ENCODE peak calls at places on chromosomes 6 and 20, in four cellular contexts. R is K562, U is SK-N-SH, C is HepG2. Q is an unnamed sample.

GRCh38 chr6:84508981-84509380 is 255.4 kb downstream of the TBX18 start:
- DNase-seq in C (no peak), R (no peak), U (no peak), Q (no peak)

GRCh38 chr6:37141291-37142046 is 28.5 kb upstream of the PIM1 start:
- DNase-seq in C (no peak), U (no peak), R (no peak), Q (no peak)

GRCh38 chr6:99521557-99522286 is 6.5 kb upstream of the USP45 start:
- DNase-seq in U (no peak), R (peak), C (peak), Q (no peak)

GRCh38 chr6:148325316-148326068 is 17.1 kb upstream of the SASH1 start:
- DNase-seq in U (no peak), R (no peak), C (no peak), Q (no peak)

GRCh38 chr6:97958143-97958542 is 675.1 kb upstream of the MMS22L start:
- DNase-seq in R (no peak), U (no peak), C (no peak), Q (no peak)

GRCh38 chr6:168577496-168577895 is 136.5 kb downstream of the SMOC2 start:
- DNase-seq in U (no peak), R (no peak), C (no peak), Q (no peak)

GRCh38 chr20:16423311-16424212 is 149.7 kb downstream of the KIF16B start:
- DNase-seq in C (no peak), R (no peak), U (no peak), Q (no peak)

GRCh38 chr6:31725502-31726350 is 2.6 kb downstream of the MPIG6B start:
- DNase-seq in R (peak), C (no peak), U (no peak), Q (no peak)

GRCh38 chr6:35960192-35960591 is 39.3 kb upstream of the SRPK1 start:
- DNase-seq in U (no peak), C (no peak), R (no peak), Q (no peak)

GRCh38 chr6:43943099-43943766 is 173.2 kb downstream of the VEGFA start:
- DNase-seq in U (no peak), R (no peak), C (no peak), Q (no peak)

GRCh38 chr20:31894980-31895675 is 24.7 kb downstream of the TTLL9 start:
- DNase-seq in C (peak), U (no peak), R (no peak), Q (peak)

GRCh38 chr20:56944546-56944945 is 315.4 kb downstream of the TFAP2C start:
- DNase-seq in R (no peak), U (no peak), C (no peak), Q (no peak)

GRCh38 chr6:128696651-128697391 is 176.4 kb upstream of the PTPRK start:
- DNase-seq in R (no peak), U (peak), C (no peak), Q (no peak)

GRCh38 chr20:22993823-22994222 is 41.3 kb upstream of the SSTR4 start:
- DNase-seq in C (no peak), R (no peak), U (no peak), Q (no peak)

GRCh38 chr6:41167173-41167963 is 4.5 kb upstream of the TREM2 start:
- DNase-seq in U (no peak), R (no peak), C (no peak), Q (no peak)

GRCh38 chr6:28863607-28864320 is 60.0 kb downstream of the TRIM27 start:
- DNase-seq in C (peak), R (peak), U (peak), Q (peak)

GRCh38 chr20:30922129-30922528 is 335.3 kb upstream of the DEFB115 start:
- DNase-seq in C (no peak), U (no peak), R (no peak), Q (no peak)

GRCh38 chr20:59123677-59124060 is 40.0 kb upstream of the ZNF831 start:
- DNase-seq in U (no peak), R (no peak), C (no peak), Q (no peak)

GRCh38 chr20:25277051-25277801 is 29.3 kb downstream of the PYGB start:
- DNase-seq in R (no peak), C (no peak), U (no peak), Q (no peak)

GRCh38 chr20:10002871-10003270 is 31.9 kb upstream of the ANKEF1 start:
- DNase-seq in U (no peak), C (no peak), R (no peak), Q (no peak)

GRCh38 chr6:44615621-44616020 is 228.1 kb downstream of the CDC5L start:
- DNase-seq in R (no peak), U (no peak), C (no peak), Q (no peak)

GRCh38 chr6:118776607-118777549 is 117.1 kb upstream of the ASF1A start:
- DNase-seq in R (peak), C (peak), U (peak), Q (peak)

GRCh38 chr6:43737272-43738081 is 32.5 kb upstream of the VEGFA start:
- DNase-seq in C (no peak), U (peak), R (no peak), Q (no peak)

GRCh38 chr20:19975901-19976300 is 41.3 kb upstream of the NAA20 start:
- DNase-seq in R (no peak), U (no peak), C (no peak), Q (no peak)

GRCh38 chr20:18287546-18287914 is 797 bp upstream of the ZNF133 start:
- DNase-seq in C (no peak), R (no peak), U (peak), Q (no peak)

GRCh38 chr6:127878115-127878514 is 22.7 kb downstream of the THEMIS start:
- DNase-seq in R (no peak), C (no peak), U (no peak), Q (no peak)

GRCh38 chr6:113719545-113719944 is 137.6 kb upstream of the MARCKS start:
- DNase-seq in U (no peak), C (no peak), R (no peak), Q (no peak)

GRCh38 chr20:31675828-31676533 is 38.3 kb downstream of the COX4I2 start:
- DNase-seq in U (no peak), C (no peak), R (peak), Q (no peak)

GRCh38 chr6:125749112-125749863 is at the start of gene HEY2:
- DNase-seq in U (peak), R (peak), C (peak), Q (peak)

GRCh38 chr6:125749864-125750691 is 646 bp downstream of the HEY2 start:
- DNase-seq in R (no peak), U (no peak), C (no peak), Q (no peak)

GRCh38 chr6:125751334-125751916 is 2.0 kb downstream of the HEY2 start:
- DNase-seq in U (no peak), C (no peak), R (no peak), Q (no peak)

GRCh38 chr6:125752773-125753172 is 3.3 kb downstream of the HEY2 start:
- DNase-seq in C (no peak), R (no peak), U (no peak), Q (no peak)

DNA sequence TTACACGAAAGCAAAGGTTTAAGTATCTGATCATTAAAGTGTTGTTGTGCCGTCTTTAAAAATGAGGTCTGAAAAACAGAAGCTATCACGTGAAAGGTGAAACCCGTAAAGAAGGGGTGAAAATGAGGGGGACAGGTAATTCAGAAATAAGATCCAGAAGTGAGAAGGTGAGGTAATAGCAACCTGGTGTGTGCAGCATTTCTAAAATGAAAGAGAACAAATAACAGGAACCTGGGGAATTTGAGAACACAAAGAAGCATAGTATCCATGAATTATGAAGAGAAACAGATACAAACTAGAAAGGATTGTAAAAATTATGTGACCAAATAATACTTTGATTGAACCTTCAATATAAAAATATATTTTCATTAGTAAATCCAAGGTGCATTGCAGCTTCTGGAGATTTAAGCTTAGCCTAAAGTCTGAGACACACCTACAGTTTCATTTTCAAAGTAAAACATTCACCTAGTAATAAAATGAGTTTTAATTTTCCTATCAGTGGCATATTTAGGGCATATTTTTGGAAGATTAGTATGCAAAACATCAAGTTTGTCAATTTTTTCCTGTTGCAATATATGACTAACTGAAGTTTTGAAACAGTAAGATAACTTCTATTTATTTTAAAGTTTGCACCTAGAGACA is 1.4 kb downstream of the HEY2 start:
- DNase-seq in C (no peak), U (no peak), R (no peak), Q (no peak)
- TF ChIP-seq SMC3 in C (no peak), U (no peak), R (no peak), Q (no peak)

GRCh38 chr6:137700751-137701477 is 166.1 kb upstream of the TNFAIP3 start:
- DNase-seq in R (no peak), C (peak), U (no peak), Q (no peak)
- TF ChIP-seq JUND in R (no peak), C (no peak), U (no peak), Q (no peak)

DNA sequence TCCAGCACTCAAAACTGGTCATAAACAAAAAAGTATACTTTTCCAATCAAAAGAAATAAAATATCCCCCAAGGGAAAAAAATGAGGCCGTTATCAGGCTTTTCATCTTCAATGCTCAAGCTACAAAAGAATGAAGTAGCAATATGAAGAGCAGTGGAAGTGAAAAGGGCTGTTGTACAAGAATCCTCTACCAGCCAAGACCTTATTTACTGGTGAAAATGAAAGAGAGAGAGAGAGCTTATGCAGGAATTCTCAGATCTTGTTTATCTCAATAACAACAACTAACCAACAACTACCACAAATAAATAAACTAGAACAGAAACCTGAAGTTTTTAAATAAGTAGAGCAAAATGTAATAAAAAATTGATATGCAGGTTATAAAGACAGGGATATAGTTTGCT is 400.6 kb downstream of the HDGFL1 start:
- DNase-seq in U (no peak), R (no peak), C (no peak), Q (no peak)
- TF ChIP-seq SMC3 in U (no peak), R (no peak), C (no peak), Q (no peak)

GRCh38 chr6:19535351-19535750 is 301.8 kb upstream of the ID4 start:
- DNase-seq in R (no peak), U (no peak), C (no peak), Q (no peak)
- TF ChIP-seq JUND in R (no peak), U (no peak), C (no peak), Q (no peak)

GRCh38 chr6:4172368-4172767 is 37.0 kb upstream of the ECI2 start:
- DNase-seq in R (peak), U (no peak), C (no peak), Q (no peak)

GRCh38 chr6:4167833-4168232 is 32.5 kb upstream of the ECI2 start:
- DNase-seq in R (no peak), U (no peak), C (no peak), Q (no peak)

GRCh38 chr6:4167123-4167522 is 31.7 kb upstream of the ECI2 start:
- DNase-seq in U (no peak), C (no peak), R (no peak), Q (no peak)

GRCh38 chr6:4170297-4170696 is 34.9 kb upstream of the ECI2 start:
- DNase-seq in C (no peak), R (no peak), U (no peak), Q (no peak)

GRCh38 chr6:4169028-4169789 is 33.8 kb upstream of the ECI2 start:
- DNase-seq in C (no peak), U (no peak), R (peak), Q (no peak)
- TF ChIP-seq SMC3 in C (no peak), U (no peak), R (no peak), Q (no peak)

DNA sequence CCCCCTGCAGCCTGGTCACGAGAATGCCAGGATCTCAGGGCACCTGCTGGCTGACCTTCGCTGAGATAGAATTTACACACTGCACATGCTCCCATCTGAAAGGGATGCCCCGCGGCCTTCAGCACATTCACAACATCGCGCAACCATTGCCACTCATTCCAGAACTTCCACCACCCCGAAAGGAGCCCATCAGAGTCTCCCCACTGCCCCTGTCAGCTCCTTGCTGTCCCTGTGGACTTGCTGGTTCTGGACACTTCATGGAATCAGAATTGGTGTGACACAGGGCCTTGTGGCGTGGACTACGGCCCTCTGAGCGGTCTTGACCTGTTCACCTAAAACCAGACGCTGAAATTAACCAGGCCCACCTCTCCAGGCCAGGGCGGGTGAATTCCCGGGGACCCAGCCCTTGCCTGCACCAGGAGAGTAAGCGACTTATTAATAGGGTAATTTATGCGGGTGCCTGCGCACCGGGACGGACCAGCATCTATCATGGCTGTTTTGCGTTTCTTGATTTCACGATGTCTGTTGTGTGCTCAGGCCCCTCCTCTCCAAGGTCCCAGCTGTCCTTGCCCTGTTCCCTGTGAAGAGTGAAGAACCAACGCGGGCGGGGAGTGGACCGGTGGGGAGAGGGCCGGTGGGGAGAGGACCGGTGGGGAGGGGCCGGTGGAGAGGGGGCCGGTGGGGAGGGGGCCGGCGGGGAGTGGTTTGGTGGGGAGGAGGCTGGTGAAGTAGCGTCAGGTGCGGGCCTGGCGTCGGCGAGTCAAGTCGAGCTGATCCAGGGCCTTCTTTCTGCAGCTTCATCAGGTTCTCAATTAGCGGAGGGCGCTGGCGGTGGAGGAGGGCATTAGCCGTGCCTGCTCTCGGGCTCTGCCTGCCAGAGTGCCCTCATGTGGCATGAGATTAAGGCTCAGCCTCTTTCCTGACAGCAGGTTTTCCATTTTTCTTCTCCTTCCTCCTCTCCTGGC is 20.9 kb upstream of the BHLHE23 start:
- DNase-seq in U (peak), C (no peak), R (no peak), Q (no peak)
- TF ChIP-seq JUND in U (no peak), C (no peak), R (no peak), Q (no peak)

GRCh38 chr20:11041396-11041795 is 367.6 kb upstream of the JAG1 start:
- DNase-seq in C (no peak), U (no peak), R (no peak), Q (no peak)
- TF ChIP-seq SMC3 in C (no peak), U (no peak), R (no peak), Q (no peak)

GRCh38 chr20:6994452-6994851 is 227.0 kb downstream of the BMP2 start:
- DNase-seq in C (no peak), U (no peak), R (no peak), Q (no peak)
- TF ChIP-seq JUND in C (no peak), U (no peak), R (no peak), Q (no peak)

GRCh38 chr6:160996316-160996715 is 4.7 kb downstream of the MAP3K4 start:
- DNase-seq in U (no peak), C (no peak), R (no peak), Q (no peak)

GRCh38 chr6:160990847-160991410 is 640 bp upstream of the MAP3K4 start:
- DNase-seq in C (no peak), U (no peak), R (no peak), Q (no peak)

GRCh38 chr6:160991411-160992322 is at the start of gene MAP3K4:
- DNase-seq in R (peak), U (peak), C (peak), Q (no peak)

GRCh38 chr6:160995271-160995670 is 3.7 kb downstream of the MAP3K4 start:
- DNase-seq in C (no peak), U (no peak), R (no peak), Q (no peak)

DNA sequence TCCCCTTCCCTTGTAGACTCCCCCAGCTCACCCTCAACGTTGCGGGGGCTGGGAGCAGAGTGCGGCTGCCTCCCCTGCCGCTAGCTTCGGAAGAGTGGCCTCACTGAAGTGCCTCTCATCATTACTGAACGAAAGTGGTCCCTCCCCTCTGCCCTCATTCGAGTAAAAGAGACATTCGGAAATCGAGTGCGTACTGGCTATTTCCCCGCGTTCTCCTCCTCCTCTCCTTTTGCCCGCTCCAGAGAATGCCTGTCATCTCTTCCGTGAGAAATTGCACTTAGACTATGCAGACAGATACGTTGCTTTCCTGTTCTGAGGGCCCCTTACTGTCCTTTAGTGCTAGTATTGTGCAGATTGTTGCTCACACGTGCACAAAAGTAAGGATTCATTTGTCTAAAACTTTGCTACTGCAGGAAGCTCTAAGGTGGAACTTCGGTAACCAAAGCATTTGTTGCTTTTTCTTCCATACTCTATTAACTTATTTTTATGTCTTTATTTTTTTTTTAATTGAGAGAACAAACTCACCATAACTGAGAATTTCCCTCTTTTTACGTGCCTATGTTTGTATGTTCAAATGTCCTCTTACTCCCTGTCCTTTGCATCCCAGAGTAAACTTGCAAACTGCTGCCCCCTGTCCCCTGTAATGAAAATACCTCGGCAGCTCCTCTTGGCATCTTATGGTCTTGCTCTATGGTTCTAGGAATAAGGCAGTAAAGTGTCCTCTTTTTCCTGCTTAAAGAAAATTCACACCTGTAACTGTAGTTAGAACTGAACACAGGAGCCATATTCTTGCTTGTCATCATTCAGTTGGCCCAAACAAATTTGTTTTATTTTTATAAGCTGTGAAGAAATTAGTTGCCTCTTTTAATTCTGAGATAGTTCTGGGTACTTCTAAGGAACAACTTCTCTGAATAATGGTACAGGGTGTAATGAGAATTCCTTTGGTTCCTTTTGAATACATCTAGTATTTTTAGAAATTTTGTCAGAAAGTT is 1.1 kb downstream of the MAP3K4 start:
- DNase-seq in C (peak), R (peak), U (peak), Q (no peak)
- TF ChIP-seq SMC3 in C (peak), R (peak), U (peak), Q (peak)

GRCh38 chr20:47490795-47491194 is 10.9 kb upstream of the NCOA3 start:
- DNase-seq in U (no peak), R (no peak), C (no peak), Q (no peak)
- TF ChIP-seq JUND in U (no peak), R (no peak), C (no peak), Q (no peak)